ENCODE peak calls at places on chromosomes 11 and 22, in eight cellular contexts. D, Q, Z, N, H, Y, W and I are unnamed samples.

GRCh38 chr22:19713650-19714319 is 518 bp upstream of the SEPTIN5 start:
- DNase-seq in H (no peak), D (no peak), Y (no peak), N (no peak), Z (no peak), W (peak; percentile 75), Q (no peak), I (no peak)

GRCh38 chr11:2316169-2316962 is 14.6 kb downstream of the TSPAN32 start:
- DNase-seq in Q (no peak), D (no peak), Y (no peak), W (no peak), Z (no peak), N (no peak), H (no peak), I (no peak)

GRCh38 chr11:67373916-67374570 is 645 bp upstream of the CLCF1 start:
- DNase-seq in Q (peak; percentile 96), W (peak; percentile 94), D (peak; percentile 64), H (peak; percentile 100), N (no peak), Z (peak; percentile 39), Y (peak; percentile 29), I (peak; percentile 58)

GRCh38 chr11:128804481-128804880 is 62.6 kb downstream of the KCNJ1 start:
- DNase-seq in Q (no peak), Y (no peak), D (no peak), H (no peak), N (no peak), W (no peak), Z (no peak), I (no peak)

GRCh38 chr22:50271519-50271970 is 1.4 kb upstream of the MAPK11 start:
- DNase-seq in N (peak; percentile 43), D (peak; percentile 63), Q (peak; percentile 51), H (no peak), Z (peak; percentile 34), W (peak; percentile 88), Y (peak; percentile 46), I (peak; percentile 64)

GRCh38 chr11:134027671-134028070 is 41.2 kb upstream of the JAM3 start:
- DNase-seq in Q (no peak), Y (no peak), N (no peak), Z (peak; percentile 47), D (no peak), W (no peak), H (no peak), I (peak; percentile 60)

GRCh38 chr22:33811686-33812085 is 108.6 kb downstream of the LARGE1 start:
- DNase-seq in W (no peak), D (no peak), Z (no peak), Q (no peak), N (no peak), Y (no peak), H (no peak), I (no peak)

GRCh38 chr11:132610216-132610615 is 922.1 kb downstream of the OPCML start:
- DNase-seq in Y (no peak), W (no peak), N (no peak), H (no peak), D (no peak), Z (no peak), Q (peak; percentile 5), I (no peak)

GRCh38 chr11:3626250-3626960 is 15.4 kb downstream of the ART5 start:
- DNase-seq in Q (no peak), D (no peak), Y (peak; percentile 7), Z (no peak), W (peak; percentile 62), H (no peak), N (no peak), I (no peak)

GRCh38 chr11:34866375-34866774 is 49.8 kb downstream of the APIP start:
- DNase-seq in Y (no peak), Z (no peak), D (no peak), W (no peak), N (no peak), H (no peak), Q (peak; percentile 47), I (no peak)

GRCh38 chr11:45149483-45150056 is 3.1 kb downstream of the PRDM11 start:
- DNase-seq in Q (no peak), D (no peak), W (no peak), N (no peak), H (no peak), Z (no peak), Y (no peak), I (no peak)

GRCh38 chr11:47861762-47862161 is 13.6 kb upstream of the NUP160 start:
- DNase-seq in W (no peak), Y (no peak), N (no peak), H (no peak), Q (peak; percentile 55), Z (no peak), D (no peak), I (no peak)

GRCh38 chr11:27216268-27217149 is 146.5 kb downstream of the CCDC34 start:
- DNase-seq in H (no peak), W (no peak), Z (no peak), D (no peak), Y (no peak), Q (no peak), N (no peak), I (no peak)

GRCh38 chr11:114175706-114176105 is 116.2 kb downstream of the ZBTB16 start:
- DNase-seq in Y (no peak), N (no peak), W (no peak), Q (no peak), Z (no peak), H (no peak), D (no peak), I (no peak)